ENCODE peak calls at places on chromosomes 13 and 19, in six cellular contexts. R is uterus, V is IMR-90, O is iPS DF 6.9, S is HCT116, X is ascending aorta. Y is an unnamed sample.

GRCh38 chr13:110121312-110122083 is 185.5 kb downstream of the COL4A1 start:
- DNase-seq in O (no peak), S (no peak), R (no peak), X (no peak), V (no peak), Y (no peak)

GRCh38 chr13:45393941-45394570 is 24.1 kb downstream of the SLC25A30 start:
- DNase-seq in O (no peak), S (peak; percentile 45), V (peak; percentile 54), X (no peak), R (peak; percentile 39), Y (no peak)

GRCh38 chr13:59358014-59358413 is 805.7 kb downstream of the DIAPH3 start:
- DNase-seq in V (no peak), S (no peak), R (no peak), X (no peak), O (no peak), Y (no peak)

GRCh38 chr13:39484506-39485313 is 118.3 kb downstream of the LHFPL6 start:
- DNase-seq in X (no peak), O (no peak), R (no peak), S (no peak), V (peak; percentile 77), Y (no peak)

GRCh38 chr19:29400917-29401711 is 124.7 kb upstream of the VSTM2B start:
- DNase-seq in X (no peak), O (no peak), V (no peak), R (no peak), S (no peak), Y (no peak)

GRCh38 chr19:39304701-39305571 is 8.7 kb downstream of the IFNL1 start:
- DNase-seq in O (no peak), S (no peak), V (no peak), R (no peak), X (no peak), Y (no peak)

GRCh38 chr13:40483601-40484000 is 182.8 kb downstream of the FOXO1 start:
- DNase-seq in V (no peak), S (no peak), X (no peak), O (no peak), R (no peak), Y (no peak)

GRCh38 chr19:4971424-4971793 is 2.5 kb downstream of the KDM4B start:
- DNase-seq in R (no peak), S (no peak), O (no peak), V (no peak), X (no peak), Y (peak; percentile 68)

GRCh38 chr13:95593462-95593861 is 40.9 kb downstream of the CLDN10 start:
- DNase-seq in R (no peak), X (no peak), S (no peak), V (no peak), O (no peak), Y (no peak)

GRCh38 chr19:5977222-5977784 is 637 bp downstream of the RANBP3 start:
- DNase-seq in O (no peak), S (no peak), X (no peak), R (no peak), V (no peak), Y (no peak)

GRCh38 chr13:98834254-98834960 is 81.9 kb upstream of the SLC15A1 start:
- DNase-seq in R (no peak), V (no peak), O (no peak), X (no peak), S (no peak), Y (no peak)

GRCh38 chr13:43815204-43815603 is 28.4 kb upstream of the ENOX1 start:
- DNase-seq in S (no peak), O (no peak), X (no peak), V (peak; percentile 88), R (no peak), Y (no peak)

GRCh38 chr13:57631607-57632275 is at the start of gene PCDH17:
- DNase-seq in S (no peak), R (peak; percentile 40), V (no peak), X (no peak), O (no peak), Y (no peak)

GRCh38 chr19:20503536-20503935 is 62.0 kb downstream of the ZNF737 start:
- DNase-seq in O (no peak), X (no peak), V (peak; percentile 35), R (peak; percentile 35), S (no peak), Y (no peak)

GRCh38 chr19:33365676-33366075 is 7.8 kb upstream of the CEBPG start:
- DNase-seq in R (no peak), X (no peak), V (no peak), S (no peak), O (no peak), Y (no peak)

GRCh38 chr19:48629599-48630288 is 7.4 kb downstream of the DBP start:
- DNase-seq in V (no peak), O (peak; percentile 98), X (no peak), R (peak; percentile 60), S (peak; percentile 96), Y (peak; percentile 72)

GRCh38 chr13:108272333-108272732 is 2.8 kb downstream of the TNFSF13B start:
- DNase-seq in R (no peak), O (no peak), V (peak; percentile 31), X (no peak), S (no peak), Y (no peak)

GRCh38 chr13:38602261-38602660 is 84.6 kb upstream of the FREM2 start:
- DNase-seq in V (no peak), R (no peak), X (no peak), O (no peak), S (no peak), Y (no peak)

GRCh38 chr19:42048992-42049391 is 21.0 kb downstream of the GRIK5 start:
- DNase-seq in V (no peak), R (no peak), X (no peak), O (no peak), S (no peak), Y (no peak)

GRCh38 chr13:113758651-113759524 is at the start of gene TMEM255B:
- DNase-seq in S (peak; percentile 10), X (peak; percentile 33), V (peak; percentile 49), O (no peak), R (peak; percentile 85), Y (peak; percentile 91)

GRCh38 chr13:78121001-78121400 is 202.4 kb upstream of the EDNRB start:
- DNase-seq in S (no peak), O (no peak), V (no peak), R (no peak), X (no peak), Y (no peak)

GRCh38 chr19:21482863-21483276 is 22.5 kb upstream of the ZNF429 start:
- DNase-seq in X (peak; percentile 26), R (peak; percentile 64), O (no peak), S (peak; percentile 7), V (no peak), Y (peak; percentile 63)

GRCh38 chr13:113138792-113139551 is 16.4 kb downstream of the F10 start:
- DNase-seq in V (no peak), X (no peak), S (no peak), R (no peak), O (no peak), Y (peak; percentile 44)

GRCh38 chr19:1076951-1077350 is 10.0 kb downstream of the ARHGAP45 start:
- DNase-seq in S (no peak), X (peak; percentile 44), V (no peak), R (no peak), O (no peak), Y (no peak)

GRCh38 chr19:6556480-6556879 is 25.7 kb downstream of the TNFSF9 start:
- DNase-seq in V (no peak), O (no peak), S (no peak), X (no peak), R (no peak), Y (no peak)

GRCh38 chr13:30504081-30504480 is 38.3 kb upstream of the HMGB1 start:
- DNase-seq in R (no peak), S (no peak), V (peak; percentile 31), X (no peak), O (no peak), Y (no peak)

DNA sequence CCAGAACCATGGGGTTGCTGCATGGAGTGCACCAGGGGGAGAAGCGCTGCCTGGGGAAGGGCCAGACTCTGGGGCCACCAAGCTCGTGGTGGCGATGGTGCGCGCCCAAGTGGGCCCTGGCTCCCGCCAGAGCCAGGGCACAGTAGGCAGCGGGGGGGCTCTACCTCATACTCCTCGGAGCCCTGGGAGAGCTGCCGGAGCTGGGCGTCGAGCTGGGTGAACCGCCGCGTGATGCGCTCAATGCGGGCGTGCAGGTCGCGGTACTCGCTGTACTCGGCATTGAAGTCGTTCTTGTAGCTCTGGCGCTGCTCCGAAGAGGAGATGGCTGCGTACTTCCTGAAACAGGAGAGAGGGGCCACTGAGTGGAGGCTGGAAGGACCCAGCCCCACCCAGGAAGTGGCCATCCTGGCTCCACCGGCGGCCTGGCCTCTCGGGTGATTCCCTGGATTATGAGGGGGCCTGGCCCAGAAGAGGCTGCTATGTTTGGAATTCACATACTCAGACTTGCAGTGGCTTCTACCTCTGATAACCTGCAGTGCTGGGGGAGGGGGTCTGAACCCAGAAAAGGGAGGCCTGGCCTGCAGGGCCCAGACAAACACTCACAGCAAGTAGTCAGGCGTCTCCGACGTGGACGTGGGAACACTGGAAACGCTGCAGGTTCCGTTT is 8.3 kb upstream of the ISYNA1 start:
- DNase-seq in S (no peak), O (no peak), R (no peak), X (no peak), V (no peak), Y (no peak)
- H3K4me3 ChIP-seq in S (no peak overlapping the region), O (no peak overlapping the region), R (no peak overlapping the region), X (no peak overlapping the region), V (no peak overlapping the region), Y (no peak overlapping the region)

DNA sequence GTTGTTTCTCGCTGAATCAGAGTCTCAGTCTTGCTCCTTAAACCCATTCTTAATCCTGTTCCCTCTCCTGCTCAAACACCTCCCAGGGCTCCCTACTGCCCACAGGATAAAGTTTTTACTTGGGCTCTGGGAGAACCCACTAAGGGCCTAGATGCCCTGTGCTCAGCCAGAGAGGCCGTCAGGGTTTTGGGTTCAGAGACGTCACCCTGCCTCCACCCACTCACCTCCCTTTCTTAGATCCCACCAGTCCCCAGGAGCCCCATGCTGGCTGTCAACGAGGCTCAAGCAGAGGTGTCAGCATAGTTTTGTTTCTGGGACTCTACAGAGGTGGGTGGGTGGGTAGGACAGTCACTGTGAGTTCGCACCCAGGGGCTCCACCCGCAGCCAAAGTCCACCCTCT is 15.5 kb upstream of the CYP4F2 start:
- DNase-seq in O (no peak), V (no peak), X (no peak), S (no peak), R (no peak), Y (no peak)
- H3K9me3 ChIP-seq in O (peaks cover 4% of the 10 kb centered on the region), V (peaks cover 2% of the 10 kb centered on the region), X (peaks cover 8% of the 10 kb centered on the region), S (no peaks in the 10 kb centered on the region), R (no peaks in the 10 kb centered on the region), Y (no peaks in the 10 kb centered on the region)

DNA sequence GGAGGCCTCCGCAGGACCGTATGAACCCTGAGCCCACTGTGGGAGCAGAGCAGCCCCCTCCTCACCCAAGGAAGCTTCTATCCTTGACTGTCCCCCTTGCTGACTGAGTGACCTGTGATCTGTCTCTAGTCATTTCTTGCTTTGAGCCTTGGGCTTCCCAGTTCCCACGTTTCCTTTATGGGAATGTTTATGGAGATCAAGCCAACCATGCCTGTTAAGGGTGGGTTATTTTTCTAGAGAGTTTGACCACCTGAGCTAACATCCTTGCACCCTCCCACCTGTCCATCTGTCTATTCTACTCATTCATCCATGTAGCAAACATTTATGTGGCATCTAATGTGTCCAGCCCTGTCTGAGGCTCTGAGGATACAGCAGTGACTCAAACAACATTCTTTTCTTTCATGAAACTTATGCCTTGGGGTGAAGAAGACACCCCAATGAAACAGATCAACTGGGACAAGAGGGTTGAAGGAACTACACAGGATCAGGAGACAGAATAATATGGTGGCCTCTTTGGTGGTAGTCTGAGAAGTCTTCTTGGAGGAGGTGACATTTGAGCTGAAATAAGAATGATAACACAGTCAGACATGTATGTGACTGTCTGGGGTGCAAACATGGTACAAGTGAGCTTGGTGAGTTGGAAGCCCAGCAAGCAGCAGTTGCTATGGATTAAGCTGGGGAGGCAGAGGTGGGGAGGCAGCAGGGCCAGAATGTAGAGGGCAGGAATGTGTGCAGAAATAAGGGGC is 30.5 kb downstream of the CERS4 start:
- DNase-seq in O (no peak), S (no peak), V (no peak), X (no peak), R (no peak), Y (no peak)
- H3K4me3 ChIP-seq in O (no peak overlapping the region), S (no peak overlapping the region), V (no peak overlapping the region), X (no peak overlapping the region), R (no peak overlapping the region), Y (no peak overlapping the region)

GRCh38 chr19:52211203-52211602 is 21.4 kb downstream of the PPP2R1A start:
- DNase-seq in R (no peak), O (no peak), S (no peak), X (no peak), V (no peak), Y (no peak)
- H3K9me3 ChIP-seq in R (no peaks in the 10 kb centered on the region), O (no peaks in the 10 kb centered on the region), S (no peaks in the 10 kb centered on the region), X (no peaks in the 10 kb centered on the region), V (no peaks in the 10 kb centered on the region), Y (no peaks in the 10 kb centered on the region)

Y was measured in right lobe of liver.